ENCODE peak calls at places on chromosomes 4 and X, in nine cellular contexts. T, Y, W, C, Q, F, X, H and R are unnamed samples.

GRCh38 chr4:25552580-25553271 is 102.9 kb upstream of the SLC34A2 start:
- DNase-seq in T (no peak), F (no peak), Y (peak), W (no peak), H (no peak), X (peak), Q (no peak), C (peak), R (no peak)

GRCh38 chrX:131812847-131813825 is 210.0 kb upstream of the STK26 start:
- DNase-seq in H (peak), C (no peak), Q (peak), W (peak), X (no peak), T (peak), Y (peak), F (no peak), R (no peak)

GRCh38 chr4:85127653-85128052 is 161.2 kb upstream of the WDFY3 start:
- DNase-seq in W (no peak), X (peak), Q (peak), H (no peak), F (no peak), T (peak), Y (peak), C (peak), R (no peak)

GRCh38 chr4:145583191-145583590 is 36.0 kb upstream of the MMAA start:
- DNase-seq in C (no peak), Y (no peak), T (no peak), F (no peak), W (no peak), X (no peak), H (no peak), Q (no peak), R (no peak)

GRCh38 chrX:23509256-23509655 is 158.0 kb upstream of the PRDX4 start:
- DNase-seq in X (no peak), Y (no peak), F (no peak), T (no peak), C (no peak), H (no peak), W (no peak), Q (no peak), R (no peak)

GRCh38 chr4:4594531-4594930 is 52.7 kb upstream of the STX18 start:
- DNase-seq in T (no peak), W (no peak), H (no peak), C (no peak), Y (no peak), X (no peak), F (no peak), Q (no peak), R (no peak)

GRCh38 chr4:98606879-98607278 is 51.5 kb downstream of the TSPAN5 start:
- DNase-seq in X (no peak), C (no peak), W (no peak), H (no peak), Q (no peak), T (no peak), Y (no peak), F (no peak), R (no peak)

GRCh38 chr4:25144870-25145481 is 15.3 kb downstream of the SEPSECS start:
- DNase-seq in X (peak), Q (peak), H (no peak), Y (no peak), W (no peak), F (no peak), C (peak), T (no peak), R (peak)

GRCh38 chr4:107682306-107682705 is 37.7 kb downstream of the PAPSS1 start:
- DNase-seq in T (no peak), Q (no peak), Y (peak), X (no peak), F (no peak), H (no peak), W (no peak), C (no peak), R (no peak)

GRCh38 chr4:179151770-179152169 is 1709.5 kb upstream of the AGA start:
- DNase-seq in Q (no peak), X (no peak), T (no peak), F (no peak), Y (no peak), C (no peak), W (no peak), H (no peak), R (no peak)

GRCh38 chrX:13755254-13755653 is 20.7 kb downstream of the OFD1 start:
- DNase-seq in Q (no peak), H (no peak), Y (no peak), W (no peak), X (no peak), F (no peak), C (no peak), T (no peak), R (no peak)

GRCh38 chr4:4384837-4385236 is 2.1 kb upstream of the NSG1 start:
- DNase-seq in X (peak), F (no peak), W (no peak), C (peak), Y (no peak), H (no peak), T (no peak), Q (peak), R (peak)

GRCh38 chr4:78247541-78248285 is 190.6 kb downstream of the FRAS1 start:
- DNase-seq in X (no peak), C (no peak), T (no peak), F (no peak), W (no peak), H (no peak), Y (no peak), Q (no peak), R (no peak)

GRCh38 chr4:39178706-39179105 is 3.6 kb upstream of the WDR19 start:
- DNase-seq in X (no peak), T (no peak), F (no peak), Y (no peak), H (no peak), W (no peak), C (peak), Q (no peak), R (no peak)

GRCh38 chrX:132837971-132838370 is 120.5 kb downstream of the HS6ST2 start:
- DNase-seq in C (no peak), W (no peak), H (no peak), Y (no peak), X (no peak), Q (no peak), T (no peak), F (no peak), R (no peak)

GRCh38 chrX:68183612-68184214 is 249.6 kb downstream of the OPHN1 start:
- DNase-seq in Y (no peak), X (peak), C (peak), H (no peak), T (no peak), W (no peak), F (no peak), Q (peak), R (no peak)

GRCh38 chrX:70172964-70173363 is 4.3 kb upstream of the DGAT2L6 start:
- DNase-seq in T (no peak), H (no peak), F (no peak), Q (no peak), Y (no peak), C (no peak), X (no peak), W (no peak), R (no peak)

GRCh38 chr4:156312261-156312847 is 358.7 kb upstream of the CTSO start:
- DNase-seq in T (no peak), F (no peak), Y (no peak), X (no peak), H (no peak), W (no peak), Q (no peak), C (peak), R (no peak)

GRCh38 chrX:53438174-53438831 is 4.1 kb upstream of the HSD17B10 start:
- DNase-seq in Y (no peak), T (no peak), H (no peak), F (no peak), W (no peak), Q (no peak), C (no peak), X (no peak), R (no peak)

GRCh38 chr4:26931961-26932360 is 71.3 kb downstream of the STIM2 start:
- DNase-seq in C (peak), Y (no peak), X (no peak), W (no peak), H (no peak), T (no peak), Q (no peak), F (no peak), R (no peak)

GRCh38 chr4:97411352-97411751 is 731.9 kb downstream of the STPG2 start:
- DNase-seq in C (no peak), T (no peak), H (no peak), Y (no peak), F (no peak), X (no peak), Q (no peak), W (no peak), R (no peak)

GRCh38 chrX:57282568-57282967 is 3.9 kb upstream of the FAAH2 start:
- DNase-seq in F (no peak), Y (no peak), C (no peak), Q (no peak), T (no peak), X (no peak), H (no peak), W (no peak), R (peak)

GRCh38 chr4:149465941-149466340 is 349.7 kb downstream of the IQCM start:
- DNase-seq in F (no peak), T (no peak), W (no peak), Y (no peak), C (peak), H (no peak), X (no peak), Q (no peak), R (no peak)

GRCh38 chr4:159503243-159503642 is 400.4 kb downstream of the RAPGEF2 start:
- DNase-seq in C (no peak), Q (no peak), Y (no peak), W (no peak), H (no peak), F (no peak), T (no peak), X (no peak), R (no peak)

GRCh38 chr4:163548481-163549243 is 54.2 kb downstream of the TMA16 start:
- DNase-seq in X (peak), F (no peak), C (peak), T (no peak), Y (peak), H (peak), W (no peak), Q (peak), R (peak)

GRCh38 chrX:45749375-45749774 is 548.7 kb upstream of the DIPK2B start:
- DNase-seq in Y (no peak), Q (no peak), T (no peak), W (no peak), H (no peak), X (no peak), F (no peak), C (no peak), R (no peak)

GRCh38 chrX:13669246-13669689 is 16.3 kb downstream of the TCEANC start:
- DNase-seq in X (peak), Q (no peak), Y (peak), C (peak), T (no peak), F (no peak), H (no peak), W (no peak), R (peak)

GRCh38 chr4:108030332-108030731 is 40.6 kb downstream of the HADH start:
- DNase-seq in C (peak), T (no peak), F (no peak), Y (peak), W (peak), Q (peak), X (peak), H (peak), R (peak)

GRCh38 chr4:185723619-185724150 is 88.3 kb downstream of the SORBS2 start:
- DNase-seq in H (no peak), F (no peak), C (no peak), Q (no peak), Y (no peak), X (no peak), W (no peak), T (no peak), R (no peak)

GRCh38 chrX:48945517-48946348 is 11.7 kb downstream of the OTUD5 start:
- DNase-seq in C (peak), F (no peak), T (peak), Q (peak), Y (peak), X (peak), H (no peak), W (no peak), R (peak)

GRCh38 chr4:93103042-93103441 is 725.5 kb upstream of the ATOH1 start:
- DNase-seq in H (no peak), X (no peak), W (no peak), T (no peak), F (no peak), C (no peak), Q (peak), Y (no peak), R (no peak)

GRCh38 chrX:13119386-13119785 is 75.0 kb upstream of the FAM9C start:
- DNase-seq in Q (no peak), C (peak), X (no peak), F (no peak), Y (no peak), W (no peak), H (peak), T (no peak), R (no peak)

GRCh38 chrX:87526281-87526680 is 8.7 kb downstream of the KLHL4 start:
- DNase-seq in Y (no peak), F (no peak), X (no peak), W (no peak), C (no peak), T (no peak), H (no peak), Q (no peak), R (no peak)

GRCh38 chr4:60948008-60948407 is 252.1 kb upstream of the ADGRL3 start:
- DNase-seq in W (no peak), H (no peak), F (no peak), T (no peak), Y (no peak), C (no peak), X (no peak), Q (no peak), R (no peak)

GRCh38 chrX:13115457-13115856 is 71.0 kb upstream of the FAM9C start:
- DNase-seq in X (no peak), Q (no peak), Y (peak), T (no peak), W (no peak), F (no peak), H (no peak), C (no peak), R (no peak)

GRCh38 chrX:38636949-38637819 is 75.8 kb downstream of the TSPAN7 start:
- DNase-seq in X (no peak), H (peak), F (no peak), W (no peak), C (no peak), Y (peak), T (no peak), Q (no peak), R (no peak)

GRCh38 chr4:110629214-110629754 is 6.4 kb upstream of the PITX2 start:
- DNase-seq in C (no peak), H (no peak), Y (no peak), W (no peak), Q (no peak), T (no peak), F (no peak), X (no peak), R (no peak)

GRCh38 chrX:71536285-71536684 is 3.4 kb downstream of the OGT start:
- DNase-seq in F (no peak), Y (peak), H (no peak), Q (no peak), X (no peak), T (no peak), W (no peak), C (no peak), R (no peak)

GRCh38 chrX:21638311-21638710 is 19.8 kb downstream of the KLHL34 start:
- DNase-seq in Y (no peak), T (no peak), X (no peak), C (no peak), F (no peak), Q (no peak), H (no peak), W (no peak), R (no peak)

GRCh38 chr4:77047037-77047436 is 28.8 kb downstream of the CCNI start:
- DNase-seq in Y (no peak), W (no peak), T (no peak), X (peak), C (peak), H (no peak), Q (no peak), F (no peak), R (no peak)